ENCODE peak calls at places on chromosomes 5 and 9, in nine cellular contexts. O is cardiac fibroblast, B is BJ, U is heart right ventricle, Y is fibroblast of lung, L is GM23338, H is transverse colon, X is PC-9, C is mammary epithelial cell. A is an unnamed sample.
A peak's percentile ranks its signal among the peaks of the same experiment; 100 is the strongest.

GRCh38 chr9:111027798-111028197 is 10.5 kb downstream of the LPAR1 start:
- DNase-seq in O (no peak), B (no peak), U (no peak), Y (no peak), L (no peak), H (no peak), X (no peak), C (no peak), A (no peak)

GRCh38 chr5:161094411-161094810 is 242.4 kb upstream of the ATP10B start:
- DNase-seq in O (peak; percentile 5), B (no peak), U (no peak), Y (peak; percentile 22), L (no peak), H (no peak), X (no peak), C (peak; percentile 43), A (peak; percentile 6)

GRCh38 chr5:137629646-137630045 is 106.2 kb downstream of the KLHL3 start:
- DNase-seq in O (peak; percentile 71), B (no peak), U (peak; percentile 40), Y (peak; percentile 71), L (peak; percentile 80), H (no peak), X (peak; percentile 11), C (peak; percentile 38), A (peak; percentile 80)

GRCh38 chr9:4620046-4620765 is 41.9 kb upstream of the PLPP6 start:
- DNase-seq in O (no peak), B (no peak), U (no peak), Y (no peak), L (peak; percentile 17), H (no peak), X (no peak), C (peak; percentile 16), A (no peak)

GRCh38 chr9:98144076-98144475 is 25.1 kb upstream of the TRIM14 start:
- DNase-seq in O (no peak), B (no peak), U (no peak), Y (no peak), L (no peak), H (peak; percentile 74), X (no peak), C (no peak), A (no peak)

GRCh38 chr5:10157085-10157669 is 92.5 kb downstream of the ATPSCKMT start:
- DNase-seq in O (no peak), B (no peak), U (no peak), Y (no peak), L (peak; percentile 80), H (no peak), X (no peak), C (no peak), A (no peak)

GRCh38 chr5:115580941-115581340 is 21.3 kb downstream of the TICAM2 start:
- DNase-seq in O (no peak), B (no peak), U (no peak), Y (no peak), L (no peak), H (no peak), X (no peak), C (no peak), A (no peak)

GRCh38 chr9:118609355-118610044 is 759.7 kb downstream of the BRINP1 start:
- DNase-seq in O (peak; percentile 8), B (peak; percentile 29), U (no peak), Y (no peak), L (no peak), H (no peak), X (no peak), C (peak; percentile 68), A (peak; percentile 35)

GRCh38 chr9:38334234-38334633 is 58.3 kb upstream of the ALDH1B1 start:
- DNase-seq in O (no peak), B (no peak), U (no peak), Y (no peak), L (peak; percentile 72), H (no peak), X (no peak), C (no peak), A (no peak)

GRCh38 chr9:107486674-107487520 is 2.7 kb downstream of the KLF4 start:
- DNase-seq in O (no peak), B (no peak), U (peak; percentile 8), Y (peak; percentile 27), L (peak; percentile 61), H (peak; percentile 28), X (peak; percentile 31), C (no peak), A (no peak)

GRCh38 chr9:14315754-14316573 is 2.0 kb upstream of the NFIB start:
- DNase-seq in O (peak; percentile 76), B (no peak), U (no peak), Y (peak; percentile 56), L (peak; percentile 69), H (peak; percentile 22), X (peak; percentile 7), C (no peak), A (peak; percentile 85)

GRCh38 chr9:111186021-111186420 is 144.0 kb downstream of the OR2K2 start:
- DNase-seq in O (no peak), B (no peak), U (no peak), Y (no peak), L (no peak), H (no peak), X (no peak), C (no peak), A (no peak)

GRCh38 chr5:11777096-11777495 is 127.2 kb downstream of the CTNND2 start:
- DNase-seq in O (no peak), B (no peak), U (no peak), Y (no peak), L (no peak), H (no peak), X (no peak), C (no peak), A (no peak)
- TF ChIP-seq CTCF in O (no peak), B (no peak), U (no peak), Y (no peak), L (no peak), H (no peak), X (no peak), C (no peak), A (no peak)

GRCh38 chr5:135032613-135033025 is 1.4 kb downstream of the PITX1 start:
- DNase-seq in O (no peak), B (no peak), U (no peak), Y (no peak), L (no peak), H (no peak), X (no peak), C (no peak), A (no peak)
- H3K4me3 ChIP-seq in O (no peak overlapping the region), B (peak overlapping the region; percentile 63), U (no peak overlapping the region), Y (peak overlapping the region; percentile 42), L (peak overlapping the region; percentile 42), H (peak overlapping the region; percentile 45), X (peak overlapping the region; percentile 100), C (peak overlapping the region; percentile 38), A (no peak overlapping the region)

DNA sequence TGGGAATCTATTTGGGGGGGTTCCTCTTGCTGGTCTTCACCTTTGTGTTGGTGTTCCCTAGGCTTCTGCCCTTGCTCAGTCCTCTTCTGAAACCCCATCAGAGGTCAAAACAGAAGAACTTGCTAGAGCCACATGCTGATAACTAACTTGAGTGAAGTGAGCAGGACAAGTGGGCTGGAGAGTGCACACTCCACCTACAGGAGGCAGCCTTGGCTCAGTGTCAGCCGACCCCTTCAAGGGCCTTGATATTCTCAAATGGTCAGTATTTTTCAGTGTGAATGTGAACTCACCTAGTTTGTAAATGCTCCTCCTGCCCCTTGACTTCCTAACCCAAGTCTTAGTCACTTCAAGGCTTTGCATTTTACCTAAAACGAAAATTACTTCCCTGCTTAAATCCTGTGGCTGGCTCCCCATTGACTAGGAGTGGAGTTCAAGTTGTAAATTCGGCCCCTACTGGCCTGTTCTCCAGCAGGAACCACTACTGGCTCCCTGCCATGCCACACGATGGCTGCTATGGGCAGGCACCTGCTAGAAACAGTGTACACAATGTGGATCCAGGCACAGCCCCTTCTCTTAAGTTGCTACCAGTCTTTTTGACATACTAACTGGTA is 3.6 kb upstream of the SLC1A3 start:
- DNase-seq in O (no peak), B (no peak), U (no peak), Y (no peak), L (peak; percentile 69), H (no peak), X (no peak), C (no peak), A (no peak)
- TF ChIP-seq CTCF in O (no peak), B (peak; percentile 8), U (no peak), Y (no peak), L (peak; percentile 75), H (no peak), X (no peak), C (no peak), A (no peak)

GRCh38 chr9:12846035-12846434 is 71.2 kb downstream of the LURAP1L start:
- DNase-seq in O (no peak), B (no peak), U (no peak), Y (no peak), L (no peak), H (no peak), X (no peak), C (no peak), A (no peak)
- H3K4me3 ChIP-seq in O (no peak overlapping the region), B (no peak overlapping the region), U (no peak overlapping the region), Y (no peak overlapping the region), L (no peak overlapping the region), H (no peak overlapping the region), X (no peak overlapping the region), C (no peak overlapping the region), A (no peak overlapping the region)

A was measured in fibroblast of pulmonary artery.